ENCODE peak calls at places on chromosomes 13 and 19, in ten cellular contexts. Q is brain microvascular endothelial cell, P is AG04450, A is heart right ventricle, R is thoracic aorta, S is keratinocyte, W is cardiac muscle cell, U is AG10803, O is mammary epithelial cell, K is type B pancreatic cell. E is an unnamed sample.

GRCh38 chr19:1070576-1070930 is 3.6 kb downstream of the ARHGAP45 start:
- DNase-seq in Q (no peak), P (no peak), A (no peak), R (no peak), S (no peak), W (no peak), U (no peak), O (no peak), K (no peak), E (no peak)

GRCh38 chr19:8206147-8207087 is 2.8 kb upstream of the CERS4 start:
- DNase-seq in Q (no peak), P (no peak), A (no peak), R (no peak), S (no peak), W (no peak), U (no peak), O (no peak), K (no peak), E (no peak)

GRCh38 chr13:98480915-98481510 is 95.9 kb downstream of the STK24 start:
- DNase-seq in Q (peak; percentile 54), P (no peak), A (no peak), R (no peak), S (no peak), W (peak; percentile 15), U (peak; percentile 25), O (no peak), K (no peak), E (peak; percentile 38)

GRCh38 chr19:17985037-17985818 is 18.3 kb downstream of the KCNN1 start:
- DNase-seq in Q (no peak), P (no peak), A (no peak), R (no peak), S (no peak), W (no peak), U (no peak), O (no peak), K (no peak), E (no peak)

GRCh38 chr13:65808061-65808460 is 1422.1 kb downstream of the PCDH9 start:
- DNase-seq in Q (peak; percentile 5), P (no peak), A (no peak), R (no peak), S (no peak), W (no peak), U (no peak), O (no peak), K (no peak), E (peak; percentile 45)

GRCh38 chr13:87884874-87885273 is 213.7 kb downstream of the SLITRK5 start:
- DNase-seq in Q (no peak), P (peak; percentile 2), A (no peak), R (no peak), S (no peak), W (peak; percentile 22), U (no peak), O (no peak), K (no peak), E (no peak)

GRCh38 chr19:19170053-19170945 is at the start of gene MEF2B:
- DNase-seq in Q (peak; percentile 56), P (no peak), A (peak; percentile 81), R (no peak), S (no peak), W (peak; percentile 93), U (peak; percentile 41), O (peak; percentile 27), K (peak; percentile 82), E (no peak)

GRCh38 chr19:12891553-12892021 is 627 bp downstream of the GCDH start:
- DNase-seq in Q (no peak), P (no peak), A (no peak), R (no peak), S (no peak), W (no peak), U (no peak), O (no peak), K (no peak), E (no peak)

GRCh38 chr13:28531195-28531955 is 36.4 kb upstream of the FLT1 start:
- DNase-seq in Q (peak; percentile 13), P (no peak), A (peak; percentile 72), R (no peak), S (no peak), W (peak; percentile 40), U (peak; percentile 42), O (no peak), K (no peak), E (peak; percentile 26)

GRCh38 chr19:16385821-16386220 is 61.2 kb downstream of the KLF2 start:
- DNase-seq in Q (no peak), P (no peak), A (no peak), R (no peak), S (no peak), W (no peak), U (no peak), O (no peak), K (no peak), E (no peak)

GRCh38 chr19:27654266-27654990 is 1558.5 kb downstream of the UQCRFS1 start:
- DNase-seq in Q (no peak), P (no peak), A (no peak), R (no peak), S (no peak), W (no peak), U (no peak), O (no peak), K (peak; percentile 10), E (no peak)

GRCh38 chr19:4310247-4311121 is 6.1 kb downstream of the FSD1 start:
- DNase-seq in Q (no peak), P (no peak), A (no peak), R (no peak), S (no peak), W (no peak), U (no peak), O (no peak), K (no peak), E (no peak)

GRCh38 chr13:76336889-76337844 is 549.0 kb downstream of the KCTD12 start:
- DNase-seq in Q (no peak), P (no peak), A (no peak), R (no peak), S (no peak), W (no peak), U (no peak), O (no peak), K (no peak), E (no peak)

GRCh38 chr19:3580156-3580955 is 4.9 kb upstream of the GIPC3 start:
- DNase-seq in Q (peak; percentile 94), P (peak; percentile 81), A (no peak), R (no peak), S (no peak), W (no peak), U (peak; percentile 95), O (peak; percentile 61), K (no peak), E (peak; percentile 99)

GRCh38 chr13:44004881-44005280 is 125.2 kb downstream of the LACC1 start:
- DNase-seq in Q (peak; percentile 77), P (peak; percentile 23), A (no peak), R (no peak), S (no peak), W (no peak), U (peak; percentile 28), O (peak; percentile 75), K (no peak), E (peak; percentile 53)

GRCh38 chr13:41178040-41178439 is 16.3 kb downstream of the KBTBD7 start:
- DNase-seq in Q (no peak), P (no peak), A (no peak), R (no peak), S (no peak), W (no peak), U (peak; percentile 34), O (peak; percentile 20), K (no peak), E (no peak)

GRCh38 chr19:32238076-32238475 is 107.3 kb upstream of the ZNF507 start:
- DNase-seq in Q (no peak), P (no peak), A (no peak), R (no peak), S (no peak), W (no peak), U (no peak), O (no peak), K (no peak), E (no peak)
- TF ChIP-seq CTCF in Q (no peak), P (no peak), A (no peak), R (no peak), S (no peak), W (no peak), U (no peak), O (no peak), K (no peak), E (no peak)

DNA sequence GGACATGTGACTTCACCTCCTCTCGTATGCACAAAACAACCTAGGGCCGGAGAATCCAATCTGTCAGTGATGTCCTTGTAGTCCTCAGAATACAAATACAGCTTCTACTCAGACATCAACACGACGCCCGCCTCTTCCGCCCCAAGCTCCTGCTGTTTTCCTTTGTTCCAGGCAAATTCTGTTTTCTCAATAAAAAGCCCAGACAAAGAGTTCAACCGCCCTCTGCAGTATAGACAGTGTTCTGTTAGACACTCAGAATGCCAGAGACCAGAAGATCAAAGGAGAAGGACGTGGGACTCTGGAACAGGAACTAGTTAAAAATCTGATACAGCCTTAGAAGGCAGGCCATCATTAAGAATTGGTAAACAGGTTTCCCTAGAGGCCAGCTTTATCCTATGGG is 42.0 kb upstream of the GGACT start:
- DNase-seq in Q (no peak), P (no peak), A (no peak), R (no peak), S (no peak), W (no peak), U (no peak), O (no peak), K (no peak), E (no peak)
- TF ChIP-seq CTCF in Q (no peak), P (peak; percentile 3), A (no peak), R (no peak), S (no peak), W (no peak), U (no peak), O (no peak), K (peak; percentile 25), E (no peak)

DNA sequence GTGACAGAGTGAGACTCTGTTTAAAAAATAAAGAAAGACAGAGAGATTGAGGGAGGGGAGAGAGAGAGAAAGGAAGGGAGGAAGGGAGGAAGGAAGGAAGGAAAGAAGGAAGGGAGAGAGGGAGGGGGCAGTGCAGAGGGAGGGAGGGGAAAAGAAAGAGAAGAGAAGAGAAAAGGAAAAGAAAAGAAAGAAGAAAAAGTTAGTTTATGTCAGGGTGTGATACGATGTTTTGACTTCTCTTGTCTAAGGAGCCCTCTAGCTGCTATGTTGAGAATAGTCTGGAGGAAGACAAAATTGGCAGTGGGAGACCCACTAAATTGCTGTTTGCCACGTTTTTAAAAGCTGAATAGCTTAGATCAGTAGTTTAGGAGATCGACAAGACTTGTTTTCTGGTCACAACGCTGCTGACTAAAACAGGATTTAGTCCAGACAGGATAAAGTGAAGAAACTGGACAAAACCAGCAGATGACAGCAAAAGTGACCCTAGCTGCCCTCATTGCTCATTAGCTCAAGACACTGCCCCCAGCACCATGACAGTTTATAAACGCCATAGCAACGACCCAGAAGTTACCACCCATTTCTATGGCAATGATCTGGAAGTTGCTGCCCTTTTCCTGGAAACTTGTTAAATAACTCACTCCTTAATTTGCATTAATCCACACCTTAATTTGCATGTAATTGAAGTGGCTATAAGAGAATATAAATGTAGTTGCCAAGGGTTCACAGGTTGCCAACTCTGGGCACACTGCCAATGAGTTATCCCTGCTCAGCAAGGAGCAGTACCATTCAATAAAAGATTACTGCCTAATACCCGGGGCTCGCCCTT is 11.1 kb downstream of the TEX101 start:
- DNase-seq in Q (no peak), P (no peak), A (no peak), R (no peak), S (no peak), W (peak; percentile 24), U (peak; percentile 29), O (peak; percentile 40), K (no peak), E (peak; percentile 25)
- TF ChIP-seq CTCF in Q (peak; percentile 55), P (peak; percentile 71), A (peak; percentile 47), R (no peak), S (peak; percentile 57), W (peak; percentile 57), U (peak; percentile 64), O (peak; percentile 72), K (peak; percentile 55), E (peak; percentile 72)

GRCh38 chr19:54029930-54030490 is 33.7 kb downstream of the VSTM1 start:
- DNase-seq in Q (peak; percentile 64), P (no peak), A (peak; percentile 28), R (no peak), S (no peak), W (peak; percentile 66), U (peak; percentile 55), O (peak; percentile 28), K (no peak), E (peak; percentile 46)
- TF ChIP-seq CTCF in Q (peak; percentile 83), P (peak; percentile 69), A (peak; percentile 61), R (peak; percentile 29), S (peak; percentile 53), W (peak; percentile 68), U (peak; percentile 81), O (peak; percentile 59), K (peak; percentile 77), E (peak; percentile 79)